ENCODE peak calls at places on chromosomes 2 and 18, in nine cellular contexts. K is Kasumi-1; Q is endothelial cell; A is neural crest cell; M is HTR-8/SVneo; D is K562; F is NCI-H446 treated with DMSO at 0.1 percent for 48 hours; Z is stimulated activated CD4-positive, alpha-beta T cell treated with anti-CD3 and anti-CD28 coated beads, Interleukin-15, amount 100 ng/mL, for 24 hours; R is right cardiac atrium. B is an unnamed sample.

GRCh38 chr2:113899166-113899565 is 9.3 kb downstream of the ACTR3 start:
- DNase-seq in F (no peak), Z (no peak), A (no peak), M (no peak), Q (no peak), K (no peak), R (no peak), D (no peak), B (no peak)

GRCh38 chr2:170354409-170354808 is 176.5 kb downstream of the MYO3B start:
- DNase-seq in F (no peak), M (no peak), Q (no peak), K (no peak), D (no peak), R (no peak), A (no peak), Z (no peak), B (no peak)

GRCh38 chr2:209713219-209713618 is 58.4 kb upstream of the UNC80 start:
- DNase-seq in Q (no peak), D (no peak), M (no peak), Z (no peak), R (no peak), F (no peak), K (no peak), A (no peak), B (no peak)

GRCh38 chr2:40451926-40452605 is at the start of gene SLC8A1:
- DNase-seq in F (no peak), Q (peak; percentile 55), A (peak; percentile 38), K (no peak), Z (peak; percentile 23), R (peak; percentile 38), D (no peak), M (no peak), B (peak; percentile 70)

GRCh38 chr2:150125708-150126107 is 361.8 kb downstream of the RND3 start:
- DNase-seq in Z (no peak), A (no peak), K (peak; percentile 46), D (peak; percentile 38), F (no peak), M (no peak), R (no peak), Q (no peak), B (no peak)

GRCh38 chr2:25379535-25379934 is 37.8 kb upstream of the DNMT3A start:
- DNase-seq in A (no peak), Q (no peak), F (no peak), K (no peak), Z (no peak), M (no peak), D (no peak), R (no peak), B (no peak)

GRCh38 chr2:187529977-187530721 is 24.1 kb downstream of the TFPI start:
- DNase-seq in Z (no peak), M (no peak), F (no peak), R (no peak), D (no peak), K (no peak), Q (no peak), A (no peak), B (no peak)

GRCh38 chr18:49613141-49613641 is 51.3 kb downstream of the LIPG start:
- DNase-seq in R (no peak), A (no peak), F (no peak), K (no peak), D (no peak), Q (no peak), Z (no peak), M (no peak), B (no peak)

GRCh38 chr2:68119504-68119903 is 38.2 kb upstream of the PNO1 start:
- DNase-seq in F (no peak), R (no peak), D (no peak), M (no peak), K (no peak), A (no peak), Z (no peak), Q (no peak), B (no peak)

GRCh38 chr2:134745023-134745422 is 26.2 kb upstream of the TMEM163 start:
- DNase-seq in K (no peak), R (no peak), Q (no peak), Z (peak; percentile 6), M (no peak), F (no peak), D (no peak), A (no peak), B (peak; percentile 70)